ENCODE peak calls at places on chromosomes 7 and 10, in nine cellular contexts. E is HAP-1; T is neural progenitor cell; J is fibroblast of lung; G is tibial artery; D is psoas muscle; P is naive thymus-derived CD4-positive, alpha-beta T cell; R is neuronal stem cell; N is aorta. L is an unnamed sample. For H3K36me3 and H3K4me1, the result is how much of the 10 kb centered on the place peaks cover.

GRCh38 chr10:69172241-69172998 is 7.6 kb upstream of the SUPV3L1 start:
- DNase-seq in E (no peak), T (no peak), J (no peak), G (no peak), D (no peak), P (no peak), R (no peak), N (no peak), L (no peak)

GRCh38 chr10:6301482-6302083 is 98.9 kb downstream of the PFKFB3 start:
- DNase-seq in E (no peak), T (no peak), J (no peak), G (no peak), D (no peak), P (no peak), R (no peak), N (no peak), L (no peak)

GRCh38 chr7:133230591-133231194 is 22.2 kb upstream of the EXOC4 start:
- DNase-seq in E (peak), T (peak), J (peak), G (peak), D (no peak), P (peak), R (peak), N (no peak), L (no peak)

GRCh38 chr10:9621216-9621615 is 1396.5 kb upstream of the CELF2 start:
- DNase-seq in E (no peak), T (no peak), J (no peak), G (no peak), D (no peak), P (no peak), R (no peak), N (no peak), L (no peak)

GRCh38 chr7:151448261-151449252 is 8.6 kb upstream of the CRYGN start:
- DNase-seq in E (peak), T (peak), J (peak), G (peak), D (peak), P (peak), R (peak), N (peak), L (no peak)

GRCh38 chr7:37494940-37495339 is 46.3 kb upstream of the ELMO1 start:
- DNase-seq in E (no peak), T (no peak), J (no peak), G (no peak), D (no peak), P (no peak), R (no peak), N (no peak), L (no peak)

GRCh38 chr7:117818241-117818640 is 55.0 kb downstream of the CTTNBP2 start:
- DNase-seq in E (no peak), T (no peak), J (no peak), G (no peak), D (no peak), P (no peak), R (no peak), N (no peak), L (no peak)

GRCh38 chr10:59808896-59809643 is 55.8 kb upstream of the MRLN start:
- DNase-seq in E (peak), T (peak), J (peak), G (peak), D (peak), P (peak), R (peak), N (peak), L (peak)

GRCh38 chr7:37193087-37193774 is 255.4 kb downstream of the ELMO1 start:
- DNase-seq in E (no peak), T (no peak), J (no peak), G (no peak), D (no peak), P (no peak), R (no peak), N (peak), L (no peak)

GRCh38 chr10:111129348-111129747 is 52.5 kb downstream of the ADRA2A start:
- DNase-seq in E (no peak), T (no peak), J (no peak), G (no peak), D (peak), P (no peak), R (no peak), N (no peak), L (no peak)

GRCh38 chr10:26214538-26215461 is 1.8 kb upstream of the GAD2 start:
- DNase-seq in E (no peak), T (peak), J (no peak), G (no peak), D (no peak), P (no peak), R (no peak), N (no peak), L (no peak)

GRCh38 chr10:71078454-71079145 is 133.8 kb upstream of the UNC5B start:
- DNase-seq in E (peak), T (no peak), J (no peak), G (no peak), D (no peak), P (no peak), R (no peak), N (no peak), L (peak)

GRCh38 chr7:128701062-128701785 is 29.1 kb downstream of the GARIN1A start:
- DNase-seq in E (no peak), T (no peak), J (no peak), G (no peak), D (no peak), P (no peak), R (no peak), N (no peak), L (no peak)

GRCh38 chr10:14047431-14047830 is 283.3 kb downstream of the FRMD4A start:
- DNase-seq in E (no peak), T (no peak), J (no peak), G (no peak), D (no peak), P (no peak), R (no peak), N (no peak), L (no peak)

GRCh38 chr7:79979437-79979836 is 155.2 kb upstream of the GNAI1 start:
- DNase-seq in E (no peak), T (no peak), J (peak), G (no peak), D (no peak), P (no peak), R (no peak), N (no peak), L (no peak)

GRCh38 chr7:44287488-44288380 is 37.7 kb downstream of the CAMK2B start:
- DNase-seq in E (peak), T (no peak), J (no peak), G (peak), D (no peak), P (no peak), R (no peak), N (no peak), L (no peak)

GRCh38 chr10:19017491-19017890 is 31.1 kb upstream of the MALRD1 start:
- DNase-seq in E (no peak), T (no peak), J (no peak), G (no peak), D (no peak), P (no peak), R (no peak), N (no peak), L (no peak)

GRCh38 chr7:31075006-31075405 is 22.9 kb downstream of the ADCYAP1R1 start:
- DNase-seq in E (no peak), T (no peak), J (no peak), G (no peak), D (no peak), P (no peak), R (no peak), N (no peak), L (peak)

GRCh38 chr10:15829495-15829894 is 30.8 kb downstream of the MINDY3 start:
- DNase-seq in E (no peak), T (no peak), J (no peak), G (no peak), D (no peak), P (no peak), R (no peak), N (no peak), L (no peak)

GRCh38 chr7:56026538-56026937 is 24.7 kb downstream of the PSPH start:
- DNase-seq in E (no peak), T (no peak), J (no peak), G (no peak), D (no peak), P (no peak), R (no peak), N (no peak), L (no peak)

GRCh38 chr10:43411536-43411935 is 2.5 kb upstream of the HNRNPF start:
- DNase-seq in E (no peak), T (no peak), J (no peak), G (no peak), D (no peak), P (no peak), R (no peak), N (peak), L (no peak)

DNA sequence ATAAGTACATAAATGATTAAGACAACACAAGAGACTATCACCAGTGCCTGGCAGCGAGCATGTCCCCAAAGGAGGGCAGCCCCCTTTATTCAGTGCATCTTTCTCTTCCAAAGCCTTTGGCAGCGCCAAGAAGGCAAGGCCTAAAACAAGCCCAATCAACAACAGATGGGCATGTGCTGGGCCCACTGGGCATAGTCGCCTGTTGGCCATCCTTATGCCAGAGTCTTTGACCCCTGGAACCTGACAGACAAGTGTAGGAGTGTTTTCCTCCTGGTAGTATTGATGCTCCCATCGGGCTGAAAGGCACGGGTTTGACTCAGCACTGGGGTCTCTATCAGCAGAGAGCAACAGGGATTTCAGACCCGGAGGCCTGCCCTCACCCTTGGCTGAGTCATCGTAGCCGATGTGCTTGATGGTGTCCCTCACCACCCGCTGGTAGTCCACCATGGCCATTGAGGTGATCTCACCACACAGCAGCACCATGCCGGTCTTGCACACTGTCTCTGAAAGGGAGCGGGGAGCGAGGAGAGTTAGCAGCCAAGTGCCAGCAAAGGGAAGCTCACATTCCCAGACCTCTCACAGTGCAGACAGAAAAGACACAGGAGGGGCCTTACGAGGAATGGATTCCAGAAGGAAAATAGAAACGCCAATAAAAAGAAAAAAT is 5.8 kb downstream of the MAT1A start:
- DNase-seq in E (no peak), T (no peak), J (no peak), G (no peak), D (no peak), P (no peak), R (no peak), N (no peak), L (no peak)
- H3K4me3 ChIP-seq in E (no peak), T (no peak), J (no peak), G (no peak), D (no peak), P (no peak), R (no peak), N (no peak), L (no peak)

GRCh38 chr7:148770004-148770403 is 71.3 kb downstream of the CUL1 start:
- DNase-seq in E (no peak), T (no peak), J (no peak), G (no peak), D (no peak), P (no peak), R (no peak), N (no peak), L (no peak)
- H3K36me3 ChIP-seq in E (under half), T (under half), J (under half), G (half or more), D (under half), P (under half), R (half or more), N (under half), L (under half)

GRCh38 chr10:57661206-57661605 is 606.5 kb downstream of the IPMK start:
- DNase-seq in E (no peak), T (no peak), J (no peak), G (no peak), D (peak), P (no peak), R (no peak), N (no peak), L (no peak)
- H3K4me1 ChIP-seq in E (under half), T (under half), J (under half), G (under half), D (under half), P (under half), R (under half), N (under half), L (under half)

GRCh38 chr10:132514841-132515521 is 22.6 kb upstream of the INPP5A start:
- DNase-seq in E (peak), T (no peak), J (no peak), G (peak), D (no peak), P (no peak), R (no peak), N (no peak), L (peak)

GRCh38 chr10:132518572-132519381 is 18.8 kb upstream of the INPP5A start:
- DNase-seq in E (peak), T (peak), J (no peak), G (peak), D (no peak), P (no peak), R (no peak), N (no peak), L (peak)

GRCh38 chr10:132517951-132518521 is 19.6 kb upstream of the INPP5A start:
- DNase-seq in E (peak), T (peak), J (no peak), G (peak), D (no peak), P (no peak), R (no peak), N (no peak), L (peak)

GRCh38 chr10:132515811-132516726 is 21.5 kb upstream of the INPP5A start:
- DNase-seq in E (peak), T (no peak), J (no peak), G (peak), D (no peak), P (no peak), R (no peak), N (no peak), L (no peak)

GRCh38 chr10:132516771-132517725 is 20.5 kb upstream of the INPP5A start:
- DNase-seq in E (peak), T (peak), J (peak), G (peak), D (peak), P (no peak), R (peak), N (peak), L (peak)
- H3K4me3 ChIP-seq in E (peak), T (peak), J (no peak), G (peak), D (peak), P (no peak), R (peak), N (no peak), L (no peak)

GRCh38 chr7:143269254-143269653 is 6.0 kb downstream of the GSTK1 start:
- DNase-seq in E (no peak), T (no peak), J (no peak), G (no peak), D (no peak), P (no peak), R (no peak), N (no peak), L (no peak)
- H3K36me3 ChIP-seq in E (under half), T (under half), J (under half), G (under half), D (under half), P (under half), R (under half), N (under half), L (under half)

GRCh38 chr10:125106586-125106985 is 53.8 kb downstream of the CTBP2 start:
- DNase-seq in E (no peak), T (no peak), J (no peak), G (no peak), D (no peak), P (no peak), R (no peak), N (no peak), L (no peak)
- H3K4me1 ChIP-seq in E (under half), T (under half), J (under half), G (under half), D (under half), P (under half), R (under half), N (under half), L (under half)